ENCODE peak calls at places on chromosome 3, in five cellular contexts. One of them, this sample, is unnamed. For H3K36me3, the result is how much of the 10 kb centered on the place peaks cover.

GRCh38 chr3:14227866-14228265 is 49.2 kb downstream of the LSM3 start:
- DNase-seq in mammary epithelial cell: peak
- DNase-seq in PC-3: peak
- DNase-seq in colonic mucosa: peak
- DNase-seq in heart left ventricle: no peak
- DNase-seq in this sample: no peak

GRCh38 chr3:123444744-123445143 is 4.1 kb downstream of the ADCY5 start:
- DNase-seq in mammary epithelial cell: no peak
- DNase-seq in colonic mucosa: no peak
- DNase-seq in heart left ventricle: no peak
- DNase-seq in PC-3: no peak
- DNase-seq in this sample: no peak

GRCh38 chr3:142623209-142623608 is 27.0 kb downstream of the PLS1 start:
- DNase-seq in mammary epithelial cell: no peak
- DNase-seq in heart left ventricle: no peak
- DNase-seq in colonic mucosa: no peak
- DNase-seq in PC-3: no peak
- DNase-seq in this sample: no peak

GRCh38 chr3:186613637-186614265 is 891 bp downstream of the AHSG start:
- DNase-seq in PC-3: no peak
- DNase-seq in colonic mucosa: no peak
- DNase-seq in mammary epithelial cell: no peak
- DNase-seq in heart left ventricle: no peak
- DNase-seq in this sample: peak

GRCh38 chr3:49029563-49029884 is 326 bp upstream of the IMPDH2 start:
- DNase-seq in colonic mucosa: no peak
- DNase-seq in heart left ventricle: no peak
- DNase-seq in PC-3: no peak
- DNase-seq in mammary epithelial cell: no peak
- DNase-seq in this sample: no peak

GRCh38 chr3:16884084-16884747 is 539 bp upstream of the PLCL2 start:
- DNase-seq in heart left ventricle: peak
- DNase-seq in PC-3: peak
- DNase-seq in colonic mucosa: peak
- DNase-seq in mammary epithelial cell: no peak
- DNase-seq in this sample: peak

GRCh38 chr3:155737844-155738460 is 6.9 kb downstream of the PLCH1 start:
- DNase-seq in heart left ventricle: no peak
- DNase-seq in PC-3: peak
- DNase-seq in colonic mucosa: peak
- DNase-seq in mammary epithelial cell: no peak
- DNase-seq in this sample: no peak

GRCh38 chr3:156448300-156448699 is 106.6 kb downstream of the SSR3 start:
- DNase-seq in PC-3: peak
- DNase-seq in mammary epithelial cell: peak
- DNase-seq in colonic mucosa: no peak
- DNase-seq in heart left ventricle: no peak
- DNase-seq in this sample: no peak

GRCh38 chr3:100746056-100746455 is 36.8 kb downstream of the TFG start:
- DNase-seq in colonic mucosa: no peak
- DNase-seq in mammary epithelial cell: no peak
- DNase-seq in PC-3: no peak
- DNase-seq in heart left ventricle: no peak
- DNase-seq in this sample: no peak

GRCh38 chr3:100744671-100745070 is 35.4 kb downstream of the TFG start:
- DNase-seq in colonic mucosa: no peak
- DNase-seq in mammary epithelial cell: no peak
- DNase-seq in PC-3: no peak
- DNase-seq in heart left ventricle: no peak
- DNase-seq in this sample: no peak

GRCh38 chr3:100748967-100749366 is 39.7 kb downstream of the TFG start:
- DNase-seq in heart left ventricle: no peak
- DNase-seq in PC-3: no peak
- DNase-seq in colonic mucosa: no peak
- DNase-seq in mammary epithelial cell: no peak
- DNase-seq in this sample: no peak

GRCh38 chr3:100745617-100746016 is 36.3 kb downstream of the TFG start:
- DNase-seq in heart left ventricle: no peak
- DNase-seq in colonic mucosa: no peak
- DNase-seq in mammary epithelial cell: no peak
- DNase-seq in PC-3: no peak
- DNase-seq in this sample: no peak

DNA sequence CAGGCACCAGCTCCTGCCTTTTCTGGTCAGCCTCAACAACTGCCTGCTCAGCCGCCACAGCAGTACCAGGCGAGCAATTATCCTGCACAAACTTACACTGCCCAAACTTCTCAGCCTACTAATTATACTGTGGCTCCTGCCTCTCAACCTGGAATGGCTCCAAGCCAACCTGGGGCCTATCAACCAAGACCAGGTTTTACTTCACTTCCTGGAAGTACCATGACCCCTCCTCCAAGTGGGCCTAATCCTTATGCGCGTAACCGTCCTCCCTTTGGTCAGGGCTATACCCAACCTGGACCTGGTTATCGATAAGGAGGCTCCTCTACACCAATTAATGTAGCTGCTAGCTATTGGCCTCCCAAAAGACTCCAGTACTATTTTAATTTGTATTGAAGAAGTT is 38.9 kb downstream of the TFG start:
- DNase-seq in colonic mucosa: no peak
- DNase-seq in PC-3: no peak
- DNase-seq in heart left ventricle: no peak
- DNase-seq in mammary epithelial cell: no peak
- DNase-seq in this sample: no peak
- H3K36me3 ChIP-seq in colonic mucosa: under half
- H3K36me3 ChIP-seq in PC-3: half or more
- H3K36me3 ChIP-seq in heart left ventricle: half or more
- H3K36me3 ChIP-seq in mammary epithelial cell: under half
- H3K36me3 ChIP-seq in this sample: half or more

GRCh38 chr3:70990723-70991122 is 592.8 kb downstream of the FOXP1 start:
- DNase-seq in heart left ventricle: no peak
- DNase-seq in colonic mucosa: no peak
- DNase-seq in PC-3: no peak
- DNase-seq in mammary epithelial cell: no peak
- DNase-seq in this sample: no peak

GRCh38 chr3:70990190-70990589 is 593.3 kb downstream of the FOXP1 start:
- DNase-seq in colonic mucosa: no peak
- DNase-seq in heart left ventricle: no peak
- DNase-seq in PC-3: no peak
- DNase-seq in mammary epithelial cell: no peak
- DNase-seq in this sample: no peak

GRCh38 chr3:70994644-70995043 is 588.9 kb downstream of the FOXP1 start:
- DNase-seq in colonic mucosa: no peak
- DNase-seq in heart left ventricle: no peak
- DNase-seq in PC-3: no peak
- DNase-seq in mammary epithelial cell: no peak
- DNase-seq in this sample: no peak

GRCh38 chr3:70992131-70992530 is 591.4 kb downstream of the FOXP1 start:
- DNase-seq in PC-3: no peak
- DNase-seq in mammary epithelial cell: no peak
- DNase-seq in colonic mucosa: no peak
- DNase-seq in heart left ventricle: no peak
- DNase-seq in this sample: no peak

DNA sequence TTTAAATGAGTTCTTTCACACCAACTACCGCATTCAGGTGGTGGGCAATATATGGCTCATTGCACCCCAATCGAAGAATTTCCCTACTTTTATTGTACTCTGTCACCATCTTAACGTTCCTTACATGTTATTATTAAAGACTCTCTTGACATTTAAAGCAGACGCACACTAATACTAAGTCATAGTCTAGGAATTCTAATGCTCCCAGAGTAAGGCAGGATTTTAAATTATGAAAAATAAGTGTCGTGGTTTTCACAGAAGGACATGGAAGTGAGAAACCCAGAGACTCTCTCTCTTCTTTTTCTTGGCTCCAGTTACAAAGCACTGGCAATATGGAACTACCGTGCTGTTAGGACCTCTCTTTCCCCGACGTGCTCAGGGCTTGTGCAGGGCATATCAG is 591.0 kb downstream of the FOXP1 start:
- DNase-seq in mammary epithelial cell: no peak
- DNase-seq in colonic mucosa: no peak
- DNase-seq in PC-3: no peak
- DNase-seq in heart left ventricle: no peak
- DNase-seq in this sample: no peak
- H3K36me3 ChIP-seq in mammary epithelial cell: under half
- H3K36me3 ChIP-seq in colonic mucosa: under half
- H3K36me3 ChIP-seq in PC-3: under half
- H3K36me3 ChIP-seq in heart left ventricle: half or more
- H3K36me3 ChIP-seq in this sample: under half

DNA sequence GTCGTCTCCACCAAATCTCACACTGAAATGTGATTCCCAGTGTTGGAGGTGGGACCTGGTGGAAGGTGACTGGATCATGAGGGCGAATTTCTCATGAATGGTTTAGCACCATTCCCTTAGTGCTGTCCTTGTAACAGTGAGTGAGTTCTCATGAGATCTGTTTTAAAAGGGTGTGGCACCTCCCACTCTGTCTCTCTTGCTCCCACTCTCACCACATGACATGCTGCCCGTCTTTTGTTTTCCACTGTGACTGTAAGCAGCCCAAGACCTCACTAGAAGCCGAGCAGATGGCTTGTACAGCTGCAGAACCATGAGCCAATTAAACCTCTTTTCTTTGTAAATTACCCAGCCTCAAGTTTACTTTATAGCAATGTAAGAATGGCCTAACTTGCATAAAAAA is 21.2 kb downstream of the RAD18 start:
- DNase-seq in heart left ventricle: no peak
- DNase-seq in PC-3: no peak
- DNase-seq in mammary epithelial cell: no peak
- DNase-seq in colonic mucosa: no peak
- DNase-seq in this sample: no peak
- H3K36me3 ChIP-seq in heart left ventricle: under half
- H3K36me3 ChIP-seq in PC-3: half or more
- H3K36me3 ChIP-seq in mammary epithelial cell: under half
- H3K36me3 ChIP-seq in colonic mucosa: under half
- H3K36me3 ChIP-seq in this sample: half or more

GRCh38 chr3:53544357-53544756 is 49.9 kb downstream of the CACNA1D start:
- DNase-seq in mammary epithelial cell: peak
- DNase-seq in PC-3: no peak
- DNase-seq in heart left ventricle: no peak
- DNase-seq in colonic mucosa: no peak
- DNase-seq in this sample: no peak

GRCh38 chr3:53550005-53550620 is 55.7 kb downstream of the CACNA1D start:
- DNase-seq in colonic mucosa: no peak
- DNase-seq in mammary epithelial cell: no peak
- DNase-seq in PC-3: no peak
- DNase-seq in heart left ventricle: no peak
- DNase-seq in this sample: no peak

GRCh38 chr3:53551324-53551723 is 56.9 kb downstream of the CACNA1D start:
- DNase-seq in mammary epithelial cell: peak
- DNase-seq in heart left ventricle: no peak
- DNase-seq in colonic mucosa: no peak
- DNase-seq in PC-3: no peak
- DNase-seq in this sample: no peak

GRCh38 chr3:53545365-53546031 is 51.1 kb downstream of the CACNA1D start:
- DNase-seq in heart left ventricle: no peak
- DNase-seq in mammary epithelial cell: no peak
- DNase-seq in colonic mucosa: no peak
- DNase-seq in PC-3: no peak
- DNase-seq in this sample: no peak

GRCh38 chr3:53547327-53547726 is 52.9 kb downstream of the CACNA1D start:
- DNase-seq in colonic mucosa: no peak
- DNase-seq in mammary epithelial cell: no peak
- DNase-seq in heart left ventricle: no peak
- DNase-seq in PC-3: no peak
- DNase-seq in this sample: no peak
- H3K36me3 ChIP-seq in colonic mucosa: under half
- H3K36me3 ChIP-seq in mammary epithelial cell: under half
- H3K36me3 ChIP-seq in heart left ventricle: under half
- H3K36me3 ChIP-seq in PC-3: under half
- H3K36me3 ChIP-seq in this sample: under half

This sample was measured in MG63.